ENCODE peak calls at places on chromosomes 6 and 20, in nine cellular contexts. Z, N, O, D, K, V, A, U and H are unnamed samples.

GRCh38 chr6:106064103-106064502 is 22.0 kb upstream of the PRDM1 start:
- DNase-seq in Z (no peak), N (no peak), O (no peak), D (no peak), K (no peak), V (no peak), A (no peak), U (no peak), H (no peak)

GRCh38 chr6:112899541-112899940 is 552.4 kb downstream of the RFPL4B start:
- DNase-seq in Z (no peak), N (no peak), O (no peak), D (no peak), K (peak), V (peak), A (peak), U (no peak), H (no peak)

GRCh38 chr20:32327087-32327681 is 30.9 kb upstream of the ASXL1 start:
- DNase-seq in Z (peak), N (no peak), O (no peak), D (no peak), K (no peak), V (peak), A (no peak), U (no peak), H (no peak)

GRCh38 chr6:10558575-10558974 is 37.4 kb downstream of the GCNT2 start:
- DNase-seq in Z (no peak), N (no peak), O (no peak), D (no peak), K (no peak), V (no peak), A (peak), U (no peak), H (peak)

GRCh38 chr20:32564921-32565734 is 20.0 kb downstream of the NOL4L start:
- DNase-seq in Z (no peak), N (peak), O (no peak), D (no peak), K (no peak), V (no peak), A (peak), U (no peak), H (no peak)

GRCh38 chr6:44217332-44218143 is 812 bp downstream of the MYMX start:
- DNase-seq in Z (no peak), N (peak), O (no peak), D (no peak), K (no peak), V (peak), A (no peak), U (no peak), H (no peak)

GRCh38 chr20:50044353-50044960 is 61.7 kb downstream of the SNAI1 start:
- DNase-seq in Z (no peak), N (no peak), O (no peak), D (no peak), K (no peak), V (no peak), A (no peak), U (no peak), H (no peak)

GRCh38 chr6:35240838-35241801 is 18.4 kb upstream of the ZNF76 start:
- DNase-seq in Z (peak), N (peak), O (peak), D (peak), K (peak), V (no peak), A (peak), U (peak), H (peak)

GRCh38 chr6:170553686-170554085 is 483 bp upstream of the TBP start:
- DNase-seq in Z (peak), N (peak), O (no peak), D (peak), K (no peak), V (peak), A (peak), U (no peak), H (no peak)

GRCh38 chr6:15062311-15063252 is 183.3 kb upstream of the JARID2 start:
- DNase-seq in Z (no peak), N (no peak), O (no peak), D (peak), K (no peak), V (peak), A (no peak), U (no peak), H (no peak)

GRCh38 chr20:4749326-4749725 is 27.6 kb downstream of the PRND start:
- DNase-seq in Z (no peak), N (no peak), O (no peak), D (no peak), K (no peak), V (no peak), A (no peak), U (no peak), H (no peak)

GRCh38 chr6:21749754-21750153 is 156.2 kb downstream of the SOX4 start:
- DNase-seq in Z (no peak), N (no peak), O (no peak), D (no peak), K (no peak), V (no peak), A (no peak), U (no peak), H (no peak)

GRCh38 chr6:2891768-2892170 is 11.3 kb downstream of the SERPINB9 start:
- DNase-seq in Z (no peak), N (no peak), O (peak), D (peak), K (no peak), V (no peak), A (no peak), U (peak), H (no peak)

GRCh38 chr6:3960754-3961361 is 111.7 kb downstream of the FAM50B start:
- DNase-seq in Z (no peak), N (no peak), O (no peak), D (no peak), K (no peak), V (peak), A (no peak), U (no peak), H (no peak)

GRCh38 chr6:1678966-1679690 is 69.4 kb downstream of the FOXC1 start:
- DNase-seq in Z (no peak), N (no peak), O (no peak), D (no peak), K (no peak), V (peak), A (no peak), U (no peak), H (no peak)

GRCh38 chr6:111718990-111719389 is 113.3 kb upstream of the TRAF3IP2 start:
- DNase-seq in Z (no peak), N (no peak), O (no peak), D (no peak), K (no peak), V (no peak), A (no peak), U (no peak), H (no peak)

GRCh38 chr6:138509371-138509770 is 10.1 kb upstream of the NHSL1 start:
- DNase-seq in Z (peak), N (no peak), O (peak), D (peak), K (peak), V (no peak), A (peak), U (peak), H (no peak)

GRCh38 chr20:44720994-44721784 is 6.0 kb downstream of the CCN5 start:
- DNase-seq in Z (no peak), N (no peak), O (no peak), D (peak), K (peak), V (peak), A (no peak), U (no peak), H (no peak)

GRCh38 chr20:24379116-24379927 is 90.1 kb upstream of the SYNDIG1 start:
- DNase-seq in Z (peak), N (no peak), O (no peak), D (peak), K (no peak), V (peak), A (no peak), U (no peak), H (no peak)

GRCh38 chr6:37372116-37372515 is 18.3 kb downstream of the RNF8 start:
- DNase-seq in Z (no peak), N (no peak), O (no peak), D (no peak), K (no peak), V (peak), A (no peak), U (no peak), H (no peak)

GRCh38 chr6:53593001-53593488 is 48.1 kb upstream of the GCLC start:
- DNase-seq in Z (no peak), N (no peak), O (no peak), D (no peak), K (no peak), V (peak), A (no peak), U (no peak), H (no peak)